ENCODE peak calls at places on chromosomes 7 and 10, in six cellular contexts. One of them, this sample, is unnamed.

GRCh38 chr7:159015081-159015893 is 129.4 kb downstream of the VIPR2 start:
- DNase-seq in tibial artery: peak; percentile 77
- DNase-seq in lower lobe of right lung: peak; percentile 68
- DNase-seq in GM10248: no peak
- DNase-seq in fibroblast of mammary gland: peak; percentile 17
- DNase-seq in IMR-90: no peak
- DNase-seq in this sample: no peak

GRCh38 chr10:92832998-92833642 is 15.2 kb upstream of the EXOC6 start:
- DNase-seq in tibial artery: no peak
- DNase-seq in GM10248: no peak
- DNase-seq in fibroblast of mammary gland: no peak
- DNase-seq in lower lobe of right lung: no peak
- DNase-seq in IMR-90: no peak
- DNase-seq in this sample: no peak

GRCh38 chr7:147547252-147547897 is 1043.2 kb upstream of the C7orf33 start:
- DNase-seq in lower lobe of right lung: no peak
- DNase-seq in GM10248: no peak
- DNase-seq in IMR-90: peak; percentile 9
- DNase-seq in tibial artery: no peak
- DNase-seq in fibroblast of mammary gland: peak; percentile 38
- DNase-seq in this sample: no peak

GRCh38 chr7:66142334-66142733 is 27.7 kb downstream of the CRCP start:
- DNase-seq in fibroblast of mammary gland: no peak
- DNase-seq in IMR-90: no peak
- DNase-seq in tibial artery: no peak
- DNase-seq in GM10248: no peak
- DNase-seq in lower lobe of right lung: no peak
- DNase-seq in this sample: no peak

GRCh38 chr10:11320809-11321520 is 290.5 kb downstream of the USP6NL start:
- DNase-seq in IMR-90: no peak
- DNase-seq in lower lobe of right lung: no peak
- DNase-seq in GM10248: no peak
- DNase-seq in fibroblast of mammary gland: no peak
- DNase-seq in tibial artery: no peak
- DNase-seq in this sample: no peak

GRCh38 chr7:151987748-151988529 is 31.7 kb downstream of the GALNTL5 start:
- DNase-seq in GM10248: no peak
- DNase-seq in tibial artery: no peak
- DNase-seq in IMR-90: peak; percentile 42
- DNase-seq in lower lobe of right lung: no peak
- DNase-seq in fibroblast of mammary gland: peak; percentile 63
- DNase-seq in this sample: no peak

GRCh38 chr7:134599371-134599770 is 47.3 kb upstream of the BPGM start:
- DNase-seq in GM10248: no peak
- DNase-seq in tibial artery: no peak
- DNase-seq in lower lobe of right lung: no peak
- DNase-seq in IMR-90: no peak
- DNase-seq in fibroblast of mammary gland: no peak
- DNase-seq in this sample: no peak

GRCh38 chr7:41705109-41705871 is 2.4 kb upstream of the INHBA start:
- DNase-seq in GM10248: peak; percentile 89
- DNase-seq in IMR-90: peak; percentile 93
- DNase-seq in fibroblast of mammary gland: peak; percentile 88
- DNase-seq in lower lobe of right lung: peak; percentile 94
- DNase-seq in tibial artery: peak; percentile 83
- DNase-seq in this sample: peak; percentile 85

GRCh38 chr7:77271766-77272165 is 72.1 kb upstream of the FGL2 start:
- DNase-seq in GM10248: no peak
- DNase-seq in tibial artery: no peak
- DNase-seq in fibroblast of mammary gland: no peak
- DNase-seq in IMR-90: no peak
- DNase-seq in lower lobe of right lung: no peak
- DNase-seq in this sample: no peak

GRCh38 chr10:22491931-22492615 is 146.8 kb downstream of the SPAG6 start:
- DNase-seq in lower lobe of right lung: no peak
- DNase-seq in GM10248: no peak
- DNase-seq in IMR-90: no peak
- DNase-seq in fibroblast of mammary gland: no peak
- DNase-seq in tibial artery: no peak
- DNase-seq in this sample: no peak

GRCh38 chr7:117871778-117872538 is 1.3 kb downstream of the CTTNBP2 start:
- DNase-seq in fibroblast of mammary gland: no peak
- DNase-seq in lower lobe of right lung: no peak
- DNase-seq in tibial artery: peak; percentile 42
- DNase-seq in IMR-90: no peak
- DNase-seq in GM10248: no peak
- DNase-seq in this sample: no peak

GRCh38 chr10:119401671-119402395 is 140.7 kb downstream of the RGS10 start:
- DNase-seq in fibroblast of mammary gland: peak; percentile 100
- DNase-seq in IMR-90: peak; percentile 100
- DNase-seq in GM10248: no peak
- DNase-seq in tibial artery: peak; percentile 83
- DNase-seq in lower lobe of right lung: peak; percentile 43
- DNase-seq in this sample: peak; percentile 87

GRCh38 chr10:88932539-88933256 is 19.9 kb downstream of the ACTA2 start:
- DNase-seq in tibial artery: peak; percentile 70
- DNase-seq in lower lobe of right lung: no peak
- DNase-seq in GM10248: peak; percentile 44
- DNase-seq in fibroblast of mammary gland: peak; percentile 84
- DNase-seq in IMR-90: peak; percentile 87
- DNase-seq in this sample: no peak

GRCh38 chr7:93913197-93913596 is 6.8 kb downstream of the GNGT1 start:
- DNase-seq in lower lobe of right lung: no peak
- DNase-seq in GM10248: no peak
- DNase-seq in fibroblast of mammary gland: no peak
- DNase-seq in tibial artery: no peak
- DNase-seq in IMR-90: no peak
- DNase-seq in this sample: no peak

GRCh38 chr10:102642553-102643345 is 1.5 kb upstream of the TRIM8 start:
- DNase-seq in fibroblast of mammary gland: peak; percentile 62
- DNase-seq in lower lobe of right lung: peak; percentile 76
- DNase-seq in GM10248: no peak
- DNase-seq in tibial artery: peak; percentile 73
- DNase-seq in IMR-90: peak; percentile 56
- DNase-seq in this sample: no peak

GRCh38 chr10:59905066-59905734 is 1.2 kb downstream of the CCDC6 start:
- DNase-seq in GM10248: peak; percentile 77
- DNase-seq in lower lobe of right lung: peak; percentile 56
- DNase-seq in IMR-90: peak; percentile 16
- DNase-seq in fibroblast of mammary gland: peak; percentile 40
- DNase-seq in tibial artery: peak; percentile 35
- DNase-seq in this sample: no peak

GRCh38 chr7:117017017-117017451 is 63.7 kb downstream of the ST7 start:
- DNase-seq in fibroblast of mammary gland: no peak
- DNase-seq in GM10248: no peak
- DNase-seq in IMR-90: no peak
- DNase-seq in tibial artery: no peak
- DNase-seq in lower lobe of right lung: no peak
- DNase-seq in this sample: no peak

GRCh38 chr10:1293147-1293546 is 237.0 kb downstream of the WDR37 start:
- DNase-seq in lower lobe of right lung: no peak
- DNase-seq in fibroblast of mammary gland: no peak
- DNase-seq in IMR-90: no peak
- DNase-seq in tibial artery: no peak
- DNase-seq in GM10248: no peak
- DNase-seq in this sample: no peak

GRCh38 chr7:128710391-128710930 is 28.7 kb upstream of the CALU start:
- DNase-seq in GM10248: no peak
- DNase-seq in fibroblast of mammary gland: peak; percentile 54
- DNase-seq in IMR-90: no peak
- DNase-seq in tibial artery: no peak
- DNase-seq in lower lobe of right lung: no peak
- DNase-seq in this sample: no peak

GRCh38 chr10:99681553-99681952 is 22.2 kb downstream of the ENTPD7 start:
- DNase-seq in fibroblast of mammary gland: peak; percentile 93
- DNase-seq in IMR-90: peak; percentile 84
- DNase-seq in lower lobe of right lung: no peak
- DNase-seq in GM10248: no peak
- DNase-seq in tibial artery: no peak
- DNase-seq in this sample: no peak

GRCh38 chr10:16996530-16996964 is 133.1 kb downstream of the CUBN start:
- DNase-seq in GM10248: no peak
- DNase-seq in tibial artery: no peak
- DNase-seq in fibroblast of mammary gland: peak; percentile 54
- DNase-seq in lower lobe of right lung: no peak
- DNase-seq in IMR-90: peak; percentile 36
- DNase-seq in this sample: no peak

GRCh38 chr7:100572949-100573675 is 588 bp downstream of the SAP25 start:
- DNase-seq in IMR-90: no peak
- DNase-seq in tibial artery: no peak
- DNase-seq in lower lobe of right lung: no peak
- DNase-seq in GM10248: no peak
- DNase-seq in fibroblast of mammary gland: no peak
- DNase-seq in this sample: no peak

GRCh38 chr7:114481995-114482394 is 67.4 kb downstream of the FOXP2 start:
- DNase-seq in IMR-90: peak; percentile 69
- DNase-seq in tibial artery: no peak
- DNase-seq in lower lobe of right lung: no peak
- DNase-seq in fibroblast of mammary gland: peak; percentile 76
- DNase-seq in GM10248: no peak
- DNase-seq in this sample: no peak

GRCh38 chr10:75547391-75548298 is 116.2 kb downstream of the LRMDA start:
- DNase-seq in fibroblast of mammary gland: peak; percentile 78
- DNase-seq in lower lobe of right lung: no peak
- DNase-seq in IMR-90: peak; percentile 9
- DNase-seq in tibial artery: no peak
- DNase-seq in GM10248: no peak
- DNase-seq in this sample: no peak
- TF ChIP-seq CTCF in fibroblast of mammary gland: no peak
- TF ChIP-seq CTCF in lower lobe of right lung: no peak
- TF ChIP-seq CTCF in IMR-90: no peak
- TF ChIP-seq CTCF in tibial artery: no peak
- TF ChIP-seq CTCF in GM10248: no peak
- TF ChIP-seq CTCF in this sample: no peak

GRCh38 chr7:24404315-24404714 is 120.3 kb downstream of the NPY start:
- DNase-seq in fibroblast of mammary gland: no peak
- DNase-seq in IMR-90: no peak
- DNase-seq in tibial artery: no peak
- DNase-seq in lower lobe of right lung: no peak
- DNase-seq in GM10248: no peak
- DNase-seq in this sample: no peak

GRCh38 chr7:24405002-24405401 is 121.0 kb downstream of the NPY start:
- DNase-seq in fibroblast of mammary gland: no peak
- DNase-seq in IMR-90: no peak
- DNase-seq in GM10248: no peak
- DNase-seq in lower lobe of right lung: no peak
- DNase-seq in tibial artery: no peak
- DNase-seq in this sample: no peak

GRCh38 chr7:24402655-24403054 is 118.7 kb downstream of the NPY start:
- DNase-seq in tibial artery: no peak
- DNase-seq in lower lobe of right lung: no peak
- DNase-seq in fibroblast of mammary gland: no peak
- DNase-seq in IMR-90: no peak
- DNase-seq in GM10248: no peak
- DNase-seq in this sample: no peak

GRCh38 chr7:24401628-24402593 is 117.9 kb downstream of the NPY start:
- DNase-seq in lower lobe of right lung: no peak
- DNase-seq in GM10248: peak; percentile 33
- DNase-seq in IMR-90: peak; percentile 40
- DNase-seq in fibroblast of mammary gland: peak; percentile 42
- DNase-seq in tibial artery: no peak
- DNase-seq in this sample: no peak

GRCh38 chr7:24403557-24403956 is 119.6 kb downstream of the NPY start:
- DNase-seq in fibroblast of mammary gland: no peak
- DNase-seq in GM10248: no peak
- DNase-seq in tibial artery: no peak
- DNase-seq in lower lobe of right lung: no peak
- DNase-seq in IMR-90: no peak
- DNase-seq in this sample: no peak
- TF ChIP-seq CTCF in fibroblast of mammary gland: no peak
- TF ChIP-seq CTCF in GM10248: no peak
- TF ChIP-seq CTCF in tibial artery: no peak
- TF ChIP-seq CTCF in lower lobe of right lung: no peak
- TF ChIP-seq CTCF in IMR-90: no peak
- TF ChIP-seq CTCF in this sample: no peak

GRCh38 chr7:138015096-138015495 is 13.2 kb upstream of the CREB3L2 start:
- DNase-seq in tibial artery: no peak
- DNase-seq in fibroblast of mammary gland: no peak
- DNase-seq in GM10248: no peak
- DNase-seq in lower lobe of right lung: no peak
- DNase-seq in IMR-90: no peak
- DNase-seq in this sample: no peak
- TF ChIP-seq CTCF in tibial artery: no peak
- TF ChIP-seq CTCF in fibroblast of mammary gland: no peak
- TF ChIP-seq CTCF in GM10248: no peak
- TF ChIP-seq CTCF in lower lobe of right lung: no peak
- TF ChIP-seq CTCF in IMR-90: no peak
- TF ChIP-seq CTCF in this sample: no peak

DNA sequence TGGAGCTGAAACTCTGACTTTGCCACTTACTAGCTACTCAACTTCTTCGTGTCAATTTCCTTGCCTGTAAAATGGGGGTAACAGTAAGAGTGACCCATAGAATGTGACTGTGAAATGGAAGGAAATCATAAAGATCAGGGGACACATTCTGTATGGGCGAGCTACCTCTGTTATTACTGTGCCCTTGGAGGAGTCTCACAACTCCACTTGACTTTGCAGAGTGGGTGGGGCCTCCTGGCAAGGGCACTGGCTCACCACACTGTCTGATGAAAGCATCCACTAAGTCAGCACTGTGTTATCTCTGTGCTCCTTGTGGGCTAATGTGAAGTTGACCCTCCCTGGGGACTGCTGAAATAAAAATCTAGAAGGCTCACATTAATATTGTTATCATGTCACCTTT is 239.3 kb downstream of the TNS3 start:
- DNase-seq in tibial artery: no peak
- DNase-seq in lower lobe of right lung: no peak
- DNase-seq in IMR-90: no peak
- DNase-seq in fibroblast of mammary gland: no peak
- DNase-seq in GM10248: no peak
- DNase-seq in this sample: no peak
- TF ChIP-seq CTCF in tibial artery: no peak
- TF ChIP-seq CTCF in lower lobe of right lung: no peak
- TF ChIP-seq CTCF in IMR-90: no peak
- TF ChIP-seq CTCF in fibroblast of mammary gland: no peak
- TF ChIP-seq CTCF in GM10248: no peak
- TF ChIP-seq CTCF in this sample: no peak

GRCh38 chr7:43211693-43212092 is 99.2 kb downstream of the HECW1 start:
- DNase-seq in lower lobe of right lung: no peak
- DNase-seq in IMR-90: no peak
- DNase-seq in GM10248: no peak
- DNase-seq in tibial artery: no peak
- DNase-seq in fibroblast of mammary gland: no peak
- DNase-seq in this sample: no peak

GRCh38 chr7:43215061-43215460 is 102.6 kb downstream of the HECW1 start:
- DNase-seq in tibial artery: no peak
- DNase-seq in IMR-90: no peak
- DNase-seq in GM10248: no peak
- DNase-seq in fibroblast of mammary gland: no peak
- DNase-seq in lower lobe of right lung: no peak
- DNase-seq in this sample: no peak

GRCh38 chr7:43212921-43213320 is 100.5 kb downstream of the HECW1 start:
- DNase-seq in tibial artery: no peak
- DNase-seq in fibroblast of mammary gland: no peak
- DNase-seq in lower lobe of right lung: no peak
- DNase-seq in GM10248: no peak
- DNase-seq in IMR-90: no peak
- DNase-seq in this sample: no peak

GRCh38 chr7:43208189-43208588 is 95.7 kb downstream of the HECW1 start:
- DNase-seq in IMR-90: no peak
- DNase-seq in GM10248: no peak
- DNase-seq in fibroblast of mammary gland: no peak
- DNase-seq in lower lobe of right lung: no peak
- DNase-seq in tibial artery: no peak
- DNase-seq in this sample: no peak

GRCh38 chr7:43211276-43211675 is 98.8 kb downstream of the HECW1 start:
- DNase-seq in IMR-90: no peak
- DNase-seq in fibroblast of mammary gland: no peak
- DNase-seq in GM10248: no peak
- DNase-seq in tibial artery: no peak
- DNase-seq in lower lobe of right lung: no peak
- DNase-seq in this sample: no peak
- TF ChIP-seq CTCF in IMR-90: no peak
- TF ChIP-seq CTCF in fibroblast of mammary gland: peak; percentile 8
- TF ChIP-seq CTCF in GM10248: no peak
- TF ChIP-seq CTCF in tibial artery: no peak
- TF ChIP-seq CTCF in lower lobe of right lung: no peak
- TF ChIP-seq CTCF in this sample: no peak